ENCODE peak calls at places on chromosomes 6 and 20, in ten cellular contexts. T, S, G, N, O, J, F, Z, B and C are unnamed samples.

GRCh38 chr6:37182736-37183590 is 13.0 kb downstream of the PIM1 start:
- DNase-seq in T (no peak), S (no peak), G (no peak), N (peak), O (no peak), J (no peak), F (no peak), Z (peak), B (no peak), C (no peak)

GRCh38 chr6:81748946-81749345 is 3.5 kb downstream of the TENT5A start:
- DNase-seq in T (no peak), S (peak), G (no peak), N (no peak), O (no peak), J (no peak), F (no peak), Z (no peak), B (no peak), C (no peak)

GRCh38 chr6:43334466-43335095 is 26.0 kb upstream of the CRIP3 start:
- DNase-seq in T (no peak), S (peak), G (peak), N (no peak), O (peak), J (peak), F (no peak), Z (no peak), B (no peak), C (no peak)

GRCh38 chr20:62533591-62534495 is 58.0 kb upstream of the GATA5 start:
- DNase-seq in T (no peak), S (no peak), G (no peak), N (no peak), O (no peak), J (no peak), F (no peak), Z (no peak), B (no peak), C (no peak)

GRCh38 chr6:107069631-107070548 is 41.9 kb downstream of the MTRES1 start:
- DNase-seq in T (no peak), S (no peak), G (no peak), N (no peak), O (no peak), J (no peak), F (no peak), Z (no peak), B (no peak), C (no peak)

GRCh38 chr6:43934803-43935602 is 165.0 kb downstream of the VEGFA start:
- DNase-seq in T (no peak), S (no peak), G (no peak), N (no peak), O (no peak), J (no peak), F (no peak), Z (no peak), B (no peak), C (no peak)

GRCh38 chr20:10061641-10062040 is 26.9 kb downstream of the ANKEF1 start:
- DNase-seq in T (no peak), S (no peak), G (no peak), N (no peak), O (no peak), J (no peak), F (no peak), Z (no peak), B (no peak), C (no peak)

GRCh38 chr6:41538556-41539182 is 7.5 kb upstream of the FOXP4 start:
- DNase-seq in T (no peak), S (no peak), G (no peak), N (no peak), O (no peak), J (no peak), F (no peak), Z (no peak), B (no peak), C (no peak)

GRCh38 chr6:118735320-118735719 is 83.9 kb upstream of the CEP85L start:
- DNase-seq in T (no peak), S (no peak), G (peak), N (no peak), O (peak), J (no peak), F (no peak), Z (no peak), B (no peak), C (no peak)

GRCh38 chr6:136647363-136647763 is 97.1 kb upstream of the MAP7 start:
- DNase-seq in T (no peak), S (peak), G (no peak), N (peak), O (no peak), J (no peak), F (peak), Z (no peak), B (no peak), C (no peak)

GRCh38 chr6:14861491-14861943 is 384.4 kb upstream of the JARID2 start:
- DNase-seq in T (no peak), S (no peak), G (no peak), N (no peak), O (no peak), J (no peak), F (no peak), Z (no peak), B (no peak), C (no peak)

GRCh38 chr20:11092151-11092550 is 418.4 kb upstream of the JAG1 start:
- DNase-seq in T (no peak), S (no peak), G (no peak), N (no peak), O (no peak), J (no peak), F (no peak), Z (no peak), B (no peak), C (no peak)

GRCh38 chr20:63453029-63453523 is 19.4 kb downstream of the KCNQ2 start:
- DNase-seq in T (no peak), S (no peak), G (peak), N (peak), O (no peak), J (no peak), F (no peak), Z (no peak), B (no peak), C (no peak)

GRCh38 chr20:19815553-19815991 is 57.5 kb downstream of the RIN2 start:
- DNase-seq in T (no peak), S (peak), G (peak), N (peak), O (no peak), J (no peak), F (peak), Z (peak), B (no peak), C (peak)

GRCh38 chr20:41587523-41587922 is 30.7 kb downstream of the CHD6 start:
- DNase-seq in T (no peak), S (peak), G (no peak), N (no peak), O (no peak), J (no peak), F (no peak), Z (no peak), B (no peak), C (no peak)

GRCh38 chr6:27758471-27758870 is 153.7 kb downstream of the OR2B2 start:
- DNase-seq in T (no peak), S (no peak), G (no peak), N (no peak), O (no peak), J (no peak), F (no peak), Z (no peak), B (no peak), C (no peak)

GRCh38 chr6:89952361-89952680 is 58.1 kb downstream of the GJA10 start:
- DNase-seq in T (no peak), S (no peak), G (no peak), N (no peak), O (no peak), J (no peak), F (no peak), Z (no peak), B (no peak), C (no peak)

GRCh38 chr20:41428285-41428684 is 61.7 kb upstream of the EMILIN3 start:
- DNase-seq in T (no peak), S (peak), G (peak), N (no peak), O (no peak), J (no peak), F (no peak), Z (no peak), B (no peak), C (peak)

GRCh38 chr20:46350201-46350985 is 42.1 kb upstream of the CDH22 start:
- DNase-seq in T (no peak), S (peak), G (peak), N (peak), O (no peak), J (no peak), F (no peak), Z (no peak), B (no peak), C (no peak)

GRCh38 chr20:49325981-49326380 is 48.1 kb upstream of the ZNFX1 start:
- DNase-seq in T (no peak), S (peak), G (no peak), N (no peak), O (no peak), J (no peak), F (no peak), Z (no peak), B (no peak), C (no peak)

GRCh38 chr20:23165307-23165750 is 79.2 kb upstream of the CD93 start:
- DNase-seq in T (no peak), S (no peak), G (no peak), N (peak), O (peak), J (peak), F (no peak), Z (no peak), B (no peak), C (no peak)

GRCh38 chr6:583639-584038 is 73.3 kb downstream of the HUS1B start:
- DNase-seq in T (no peak), S (no peak), G (no peak), N (no peak), O (peak), J (no peak), F (no peak), Z (no peak), B (no peak), C (no peak)

GRCh38 chr6:28462401-28462800 is 19.1 kb upstream of the ZSCAN23 start:
- DNase-seq in T (no peak), S (no peak), G (no peak), N (no peak), O (no peak), J (no peak), F (no peak), Z (no peak), B (no peak), C (peak)

GRCh38 chr6:101392561-101393230 is 812 bp upstream of the GRIK2 start:
- DNase-seq in T (no peak), S (no peak), G (peak), N (no peak), O (no peak), J (no peak), F (no peak), Z (no peak), B (no peak), C (no peak)

GRCh38 chr6:52749546-52750152 is 13.6 kb downstream of the GSTA2 start:
- DNase-seq in T (no peak), S (no peak), G (peak), N (no peak), O (no peak), J (no peak), F (no peak), Z (no peak), B (no peak), C (no peak)

GRCh38 chr20:53916173-53916512 is 154.3 kb downstream of the BCAS1 start:
- DNase-seq in T (no peak), S (no peak), G (no peak), N (no peak), O (no peak), J (no peak), F (no peak), Z (no peak), B (no peak), C (no peak)

GRCh38 chr6:136424901-136425300 is 125.3 kb downstream of the MAP7 start:
- DNase-seq in T (no peak), S (no peak), G (no peak), N (no peak), O (no peak), J (no peak), F (no peak), Z (no peak), B (no peak), C (no peak)

GRCh38 chr6:157823001-157823522 is at the start of gene SNX9:
- DNase-seq in T (peak), S (peak), G (peak), N (peak), O (peak), J (peak), F (peak), Z (peak), B (no peak), C (no peak)

GRCh38 chr20:59836768-59837167 is 96.7 kb downstream of the SYCP2 start:
- DNase-seq in T (no peak), S (no peak), G (peak), N (no peak), O (peak), J (no peak), F (no peak), Z (no peak), B (no peak), C (no peak)

GRCh38 chr6:170157567-170158218 is 133.2 kb downstream of the DLL1 start:
- DNase-seq in T (no peak), S (no peak), G (no peak), N (no peak), O (no peak), J (no peak), F (no peak), Z (no peak), B (no peak), C (no peak)

GRCh38 chr6:26478985-26479278 is 21.2 kb upstream of the BTN1A1 start:
- DNase-seq in T (no peak), S (no peak), G (no peak), N (no peak), O (no peak), J (no peak), F (no peak), Z (no peak), B (no peak), C (no peak)

GRCh38 chr20:49593441-49594142 is 25.7 kb upstream of the PTGIS start:
- DNase-seq in T (no peak), S (no peak), G (peak), N (no peak), O (no peak), J (no peak), F (no peak), Z (no peak), B (no peak), C (no peak)

GRCh38 chr6:7424967-7425807 is 35.6 kb downstream of the RIOK1 start:
- DNase-seq in T (no peak), S (peak), G (peak), N (no peak), O (peak), J (no peak), F (peak), Z (peak), B (no peak), C (peak)
- H3K27ac ChIP-seq in T (no peak), S (no peak), G (no peak), N (no peak), O (peak), J (no peak), F (no peak), Z (peak), B (peak), C (no peak)

DNA sequence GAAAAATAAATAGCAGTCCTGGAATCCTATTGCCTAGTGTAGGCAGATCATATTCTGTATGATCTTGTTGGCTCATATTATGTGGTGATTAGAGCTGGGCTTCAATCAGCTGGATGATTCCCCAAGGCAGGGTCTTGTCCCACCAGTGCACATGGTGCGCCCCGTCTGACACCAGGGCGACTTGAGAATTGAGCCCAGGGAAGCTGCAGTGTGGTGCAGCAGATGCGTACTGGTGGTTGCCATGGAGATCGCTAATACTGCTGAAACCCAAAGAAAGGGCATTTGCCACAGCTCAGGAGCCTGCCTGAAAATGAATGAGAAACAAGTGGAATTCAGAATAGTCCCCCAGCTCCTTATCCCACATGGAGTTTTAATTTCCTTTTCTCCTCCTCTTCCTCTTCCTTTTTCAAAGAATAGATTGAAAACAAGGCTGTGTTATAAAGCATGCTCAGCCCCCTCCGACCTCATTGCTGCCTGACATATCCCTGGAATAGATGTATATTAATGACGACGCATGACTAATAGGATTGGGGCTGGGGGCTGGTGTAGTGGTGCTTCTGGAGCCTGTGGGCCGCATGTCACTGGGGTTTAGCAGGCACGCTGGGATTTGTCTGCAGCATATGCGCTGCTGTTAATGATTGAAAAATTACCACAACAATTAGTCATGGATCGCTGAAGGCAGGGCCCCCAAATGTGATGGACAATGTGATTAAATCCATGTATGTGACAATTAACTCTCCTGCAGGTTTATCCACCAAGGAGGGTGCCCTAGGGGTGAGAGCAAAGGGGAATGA is 210.5 kb downstream of the FARS2 start:
- DNase-seq in T (no peak), S (peak), G (peak), N (peak), O (no peak), J (no peak), F (no peak), Z (no peak), B (no peak), C (no peak)
- H3K27ac ChIP-seq in T (no peak), S (no peak), G (peak), N (no peak), O (no peak), J (no peak), F (no peak), Z (no peak), B (no peak), C (no peak)

DNA sequence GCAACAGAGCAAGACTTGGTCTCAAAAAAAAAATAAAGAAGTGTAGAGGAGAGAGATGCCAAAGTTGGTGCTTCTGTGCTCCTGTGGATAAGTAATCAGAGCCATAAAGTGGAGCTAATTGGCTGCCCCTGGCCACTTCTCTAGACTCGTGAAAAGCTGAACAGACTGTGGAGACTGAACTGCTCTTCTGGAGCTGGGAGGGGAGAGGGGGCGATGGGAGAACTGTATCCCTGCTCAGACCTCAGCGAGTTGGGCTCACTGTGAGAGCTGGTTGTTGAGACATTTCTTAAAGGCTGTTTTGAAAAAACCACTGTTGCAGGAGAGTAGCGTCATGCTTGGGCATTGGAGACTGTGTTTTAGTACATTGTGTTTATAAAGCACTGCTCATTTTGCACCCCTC is 125.7 kb downstream of the TCP11 start:
- DNase-seq in T (no peak), S (no peak), G (no peak), N (no peak), O (no peak), J (no peak), F (no peak), Z (no peak), B (no peak), C (no peak)
- H3K27ac ChIP-seq in T (peak), S (no peak), G (peak), N (peak), O (no peak), J (no peak), F (no peak), Z (peak), B (peak), C (peak)

GRCh38 chr6:85435872-85436271 is 14.0 kb upstream of the NT5E start:
- DNase-seq in T (no peak), S (no peak), G (no peak), N (no peak), O (no peak), J (no peak), F (no peak), Z (no peak), B (no peak), C (no peak)
- H3K27ac ChIP-seq in T (no peak), S (no peak), G (no peak), N (no peak), O (no peak), J (no peak), F (no peak), Z (peak), B (no peak), C (no peak)

GRCh38 chr6:33592280-33592594 is 12.2 kb upstream of the BAK1 start:
- DNase-seq in T (no peak), S (no peak), G (no peak), N (no peak), O (no peak), J (no peak), F (no peak), Z (no peak), B (no peak), C (no peak)
- H3K27ac ChIP-seq in T (no peak), S (no peak), G (no peak), N (no peak), O (no peak), J (no peak), F (no peak), Z (no peak), B (no peak), C (no peak)